ENCODE peak calls at places on chromosomes 7 and 10, in four cellular contexts. One of them, this sample, is unnamed.

GRCh38 chr7:27605283-27605682 is 57.4 kb downstream of the HIBADH start:
- DNase-seq in A549: peak
- DNase-seq in GM12878: no peak
- DNase-seq in HepG2: no peak
- DNase-seq in this sample: no peak

GRCh38 chr7:106982415-106982814 is 62.1 kb upstream of the PRKAR2B start:
- DNase-seq in GM12878: no peak
- DNase-seq in A549: no peak
- DNase-seq in HepG2: no peak
- DNase-seq in this sample: no peak

GRCh38 chr7:106382929-106383328 is 98.1 kb upstream of the NAMPT start:
- DNase-seq in A549: no peak
- DNase-seq in GM12878: no peak
- DNase-seq in HepG2: no peak
- DNase-seq in this sample: no peak

GRCh38 chr10:21499910-21500577 is 25.4 kb downstream of the SKIDA1 start:
- DNase-seq in GM12878: no peak
- DNase-seq in HepG2: no peak
- DNase-seq in A549: no peak
- DNase-seq in this sample: no peak

GRCh38 chr7:138257459-138258193 is 181.4 kb downstream of the AKR1D1 start:
- DNase-seq in HepG2: peak
- DNase-seq in GM12878: no peak
- DNase-seq in A549: no peak
- DNase-seq in this sample: no peak

GRCh38 chr7:95527033-95527775 is 41.5 kb downstream of the ASB4 start:
- DNase-seq in GM12878: no peak
- DNase-seq in A549: peak
- DNase-seq in HepG2: peak
- DNase-seq in this sample: peak

GRCh38 chr7:147015999-147016398 is 899.4 kb downstream of the CNTNAP2 start:
- DNase-seq in GM12878: no peak
- DNase-seq in HepG2: no peak
- DNase-seq in A549: no peak
- DNase-seq in this sample: no peak

GRCh38 chr10:97358349-97358748 is 23.8 kb upstream of the FRAT2 start:
- DNase-seq in A549: no peak
- DNase-seq in GM12878: no peak
- DNase-seq in HepG2: no peak
- DNase-seq in this sample: no peak

GRCh38 chr10:92695679-92696605 is 6.2 kb downstream of the HHEX start:
- DNase-seq in GM12878: no peak
- DNase-seq in A549: no peak
- DNase-seq in HepG2: no peak
- DNase-seq in this sample: peak

GRCh38 chr10:51007781-51008180 is 66.5 kb upstream of the PRKG1 start:
- DNase-seq in A549: no peak
- DNase-seq in HepG2: no peak
- DNase-seq in GM12878: no peak
- DNase-seq in this sample: no peak

GRCh38 chr7:75989726-75990388 is 4.5 kb downstream of the TMEM120A start:
- DNase-seq in HepG2: peak
- DNase-seq in A549: no peak
- DNase-seq in GM12878: no peak
- DNase-seq in this sample: peak

GRCh38 chr7:51090411-51090810 is 226.2 kb downstream of the COBL start:
- DNase-seq in HepG2: no peak
- DNase-seq in GM12878: no peak
- DNase-seq in A549: no peak
- DNase-seq in this sample: no peak

GRCh38 chr10:46525824-46526681 is 30.4 kb downstream of the GPRIN2 start:
- DNase-seq in GM12878: no peak
- DNase-seq in HepG2: no peak
- DNase-seq in A549: no peak
- DNase-seq in this sample: no peak

GRCh38 chr7:92485974-92486373 is 8.2 kb upstream of the ERVW-1 start:
- DNase-seq in A549: no peak
- DNase-seq in HepG2: no peak
- DNase-seq in GM12878: no peak
- DNase-seq in this sample: no peak

GRCh38 chr7:92485267-92485892 is 7.6 kb upstream of the ERVW-1 start:
- DNase-seq in GM12878: no peak
- DNase-seq in HepG2: no peak
- DNase-seq in A549: no peak
- DNase-seq in this sample: no peak

DNA sequence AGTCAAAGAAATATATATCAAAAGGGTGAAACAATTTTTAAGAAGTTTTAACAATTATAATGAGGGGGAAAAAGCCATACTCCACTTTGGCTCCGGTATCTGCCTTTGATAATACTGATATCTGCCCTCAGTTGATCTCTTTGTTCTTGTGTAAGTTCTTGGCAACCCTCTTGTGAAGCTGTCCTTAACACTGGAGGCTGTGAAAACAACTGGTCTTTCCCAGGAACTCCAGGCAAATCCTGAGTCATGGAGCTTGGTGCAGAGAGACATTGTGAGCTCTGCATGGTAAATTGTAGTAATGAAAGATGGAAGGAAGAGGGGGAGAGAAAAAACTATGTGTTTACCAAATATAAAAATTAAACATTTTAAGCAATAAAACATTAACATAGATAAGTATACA is 11.9 kb upstream of the ERVW-1 start:
- DNase-seq in A549: no peak
- DNase-seq in HepG2: no peak
- DNase-seq in GM12878: no peak
- DNase-seq in this sample: no peak
- TF ChIP-seq RAD21 in A549: no peak
- TF ChIP-seq RAD21 in HepG2: no peak
- TF ChIP-seq RAD21 in GM12878: no peak
- TF ChIP-seq RAD21 in this sample: no peak

GRCh38 chr10:103281753-103282152 is 4.8 kb downstream of the INA start:
- DNase-seq in HepG2: no peak
- DNase-seq in A549: no peak
- DNase-seq in GM12878: no peak
- DNase-seq in this sample: peak
- TF ChIP-seq PBX3 in HepG2: no peak
- TF ChIP-seq PBX3 in A549: no peak
- TF ChIP-seq PBX3 in GM12878: no peak
- TF ChIP-seq PBX3 in this sample: no peak

DNA sequence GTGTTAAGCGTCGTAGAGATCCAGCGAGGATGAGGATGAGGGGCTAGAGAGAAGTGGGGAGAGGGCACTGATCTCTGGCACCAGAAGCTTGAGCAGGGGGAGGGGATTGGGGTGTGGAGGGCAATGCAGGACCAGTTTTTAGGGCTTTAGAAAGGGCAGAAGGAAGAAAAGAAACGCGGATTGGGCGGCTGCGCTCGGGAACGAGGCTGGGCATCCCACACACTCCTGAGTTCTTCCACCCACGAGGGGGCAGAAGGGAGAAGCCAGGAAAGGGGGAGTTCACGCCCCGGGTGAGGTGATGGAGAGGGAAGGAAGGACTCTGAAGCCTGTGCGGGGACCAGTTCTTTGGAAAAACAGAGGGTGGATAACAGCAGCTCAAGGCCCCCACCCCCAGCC is 6.1 kb upstream of the VGF start:
- DNase-seq in GM12878: no peak
- DNase-seq in HepG2: no peak
- DNase-seq in A549: no peak
- DNase-seq in this sample: peak
- TF ChIP-seq RAD21 in GM12878: no peak
- TF ChIP-seq RAD21 in HepG2: no peak
- TF ChIP-seq RAD21 in A549: no peak
- TF ChIP-seq RAD21 in this sample: no peak

GRCh38 chr10:4054651-4055435 is 269.8 kb upstream of the KLF6 start:
- DNase-seq in HepG2: no peak
- DNase-seq in A549: no peak
- DNase-seq in GM12878: no peak
- DNase-seq in this sample: no peak

GRCh38 chr10:4051011-4051407 is 266.0 kb upstream of the KLF6 start:
- DNase-seq in HepG2: no peak
- DNase-seq in GM12878: no peak
- DNase-seq in A549: no peak
- DNase-seq in this sample: no peak

GRCh38 chr10:4057021-4057420 is 272.0 kb upstream of the KLF6 start:
- DNase-seq in HepG2: no peak
- DNase-seq in GM12878: no peak
- DNase-seq in A549: no peak
- DNase-seq in this sample: no peak

GRCh38 chr10:4051408-4052151 is 266.6 kb upstream of the KLF6 start:
- DNase-seq in HepG2: no peak
- DNase-seq in GM12878: no peak
- DNase-seq in A549: no peak
- DNase-seq in this sample: no peak

DNA sequence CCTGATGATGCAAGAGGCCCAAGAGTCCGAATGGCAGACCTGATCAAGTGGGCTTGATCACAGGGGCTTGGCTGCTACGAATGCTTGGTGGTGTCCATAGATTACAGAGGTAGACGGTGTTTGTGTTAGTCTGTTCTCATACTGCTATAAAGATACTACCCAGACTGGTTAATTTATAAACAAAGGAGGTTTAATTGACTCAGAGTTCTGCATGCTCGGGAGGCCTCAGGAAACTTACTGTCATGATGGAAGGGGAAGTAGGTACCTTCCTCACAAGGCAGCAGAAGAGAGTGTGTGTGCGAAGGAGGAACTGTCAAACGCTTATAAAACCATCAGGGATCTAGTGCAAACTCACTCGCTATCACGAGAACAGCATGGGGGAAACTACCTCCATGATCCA is 268.9 kb upstream of the KLF6 start:
- DNase-seq in GM12878: no peak
- DNase-seq in HepG2: no peak
- DNase-seq in A549: no peak
- DNase-seq in this sample: no peak
- TF ChIP-seq PBX3 in GM12878: no peak
- TF ChIP-seq PBX3 in HepG2: no peak
- TF ChIP-seq PBX3 in A549: no peak
- TF ChIP-seq PBX3 in this sample: no peak

DNA sequence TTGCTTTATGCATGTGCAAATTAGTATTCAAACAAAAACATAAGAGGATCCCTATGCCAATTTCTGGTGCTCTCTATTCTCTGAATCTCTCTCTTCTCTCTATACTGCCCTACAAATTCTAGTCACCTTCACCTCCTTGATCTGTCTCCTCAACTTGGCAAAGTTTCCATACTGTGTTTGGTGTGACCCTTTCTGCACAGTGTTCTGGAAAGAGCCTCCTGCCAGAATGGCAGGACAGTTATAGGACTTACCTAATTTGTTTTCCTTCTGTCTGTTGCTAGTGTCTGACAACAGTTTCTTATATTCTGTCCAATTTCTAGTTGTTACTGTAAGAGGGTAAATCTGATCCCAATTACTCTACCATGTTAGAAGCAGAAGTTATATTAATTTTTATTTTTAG is 34.3 kb downstream of the MAPK8 start:
- DNase-seq in HepG2: no peak
- DNase-seq in GM12878: no peak
- DNase-seq in A549: no peak
- DNase-seq in this sample: no peak
- TF ChIP-seq RAD21 in HepG2: no peak
- TF ChIP-seq RAD21 in GM12878: no peak
- TF ChIP-seq RAD21 in A549: no peak
- TF ChIP-seq RAD21 in this sample: no peak

GRCh38 chr10:62381385-62382102 is 7.4 kb downstream of the ZNF365 start:
- DNase-seq in HepG2: no peak
- DNase-seq in A549: no peak
- DNase-seq in GM12878: no peak
- DNase-seq in this sample: no peak
- TF ChIP-seq PBX3 in HepG2: no peak
- TF ChIP-seq PBX3 in A549: no peak
- TF ChIP-seq PBX3 in GM12878: no peak
- TF ChIP-seq PBX3 in this sample: no peak

GRCh38 chr10:133163889-133164815 is 4.1 kb downstream of the KNDC1 start:
- DNase-seq in A549: no peak
- DNase-seq in GM12878: no peak
- DNase-seq in HepG2: no peak
- DNase-seq in this sample: no peak

GRCh38 chr10:133164816-133165555 is 5.0 kb downstream of the KNDC1 start:
- DNase-seq in A549: no peak
- DNase-seq in GM12878: no peak
- DNase-seq in HepG2: no peak
- DNase-seq in this sample: no peak

GRCh38 chr10:133162178-133162909 is 2.3 kb downstream of the KNDC1 start:
- DNase-seq in GM12878: no peak
- DNase-seq in HepG2: peak
- DNase-seq in A549: no peak
- DNase-seq in this sample: no peak

GRCh38 chr10:133161486-133162051 is 1.6 kb downstream of the KNDC1 start:
- DNase-seq in HepG2: no peak
- DNase-seq in GM12878: no peak
- DNase-seq in A549: no peak
- DNase-seq in this sample: no peak

DNA sequence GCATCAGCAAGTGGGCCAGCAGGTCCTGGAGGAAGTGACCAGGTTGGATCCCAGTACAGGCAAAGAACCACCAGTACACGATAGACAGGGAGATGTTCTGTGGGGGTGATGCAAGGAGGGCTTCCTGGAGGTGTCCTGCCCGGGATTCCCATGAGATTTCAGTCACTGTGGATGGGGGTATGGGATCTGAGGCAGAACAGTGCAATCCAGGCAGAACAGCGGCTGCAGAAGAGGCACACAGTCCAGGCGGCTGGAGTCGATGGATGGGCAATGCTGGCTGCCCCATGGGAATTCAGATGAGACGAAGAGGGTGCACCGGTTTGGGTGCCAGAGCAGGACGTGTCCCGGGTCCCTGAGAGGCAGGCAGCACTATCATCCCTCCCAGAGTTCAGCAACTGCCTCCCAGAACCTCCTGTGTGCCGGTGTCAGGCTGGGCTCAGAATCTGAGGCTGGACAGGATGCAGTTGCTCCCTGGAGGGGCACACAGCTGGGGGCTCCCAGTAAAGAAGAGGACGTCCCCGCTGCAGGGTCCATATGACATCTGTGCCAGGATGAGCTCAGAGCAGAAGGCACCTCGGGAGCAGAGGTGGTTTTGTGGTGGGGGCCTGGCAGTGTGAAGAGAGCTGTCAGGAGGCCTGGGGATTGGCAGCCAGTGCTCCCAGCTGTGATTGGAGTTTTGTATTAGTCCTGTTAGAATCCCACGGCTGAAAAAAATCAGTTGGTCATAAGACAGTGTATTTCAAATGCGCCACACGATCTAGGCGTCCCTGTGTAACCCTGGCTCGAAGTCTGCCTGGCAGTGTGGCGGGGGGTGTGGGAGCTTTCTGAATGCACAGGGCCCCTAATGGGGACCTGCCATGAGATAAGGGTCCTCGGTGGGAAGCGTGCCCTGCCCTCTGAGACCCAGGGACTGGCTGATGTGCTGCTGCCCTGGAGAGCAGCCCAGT is 3.2 kb downstream of the KNDC1 start:
- DNase-seq in A549: no peak
- DNase-seq in GM12878: no peak
- DNase-seq in HepG2: no peak
- DNase-seq in this sample: no peak
- TF ChIP-seq RAD21 in A549: no peak
- TF ChIP-seq RAD21 in GM12878: no peak
- TF ChIP-seq RAD21 in HepG2: no peak
- TF ChIP-seq RAD21 in this sample: no peak

This sample was measured in SK-N-SH.